ENCODE peak calls at places on chromosome 4, in nine cellular contexts. I is prostate gland, E is aorta, T is body of pancreas, Z is IMR-90, R is GM23338, Q is heart right ventricle, N is sigmoid colon, J is endodermal cell. A is an unnamed sample.

GRCh38 chr4:129064717-129065116 is 28.6 kb downstream of the SCLT1 start:
- DNase-seq in I (no peak), E (no peak), T (no peak), Z (peak; percentile 77), R (no peak), Q (no peak), N (no peak), J (no peak), A (no peak)

GRCh38 chr4:140568507-140569306 is at the start of gene UCP1:
- DNase-seq in I (no peak), E (peak; percentile 45), T (peak; percentile 29), Z (no peak), R (peak; percentile 85), Q (no peak), N (no peak), J (peak; percentile 85), A (peak; percentile 19)

GRCh38 chr4:3729188-3729884 is 36.8 kb upstream of the ADRA2C start:
- DNase-seq in I (no peak), E (peak; percentile 67), T (no peak), Z (peak; percentile 61), R (no peak), Q (no peak), N (no peak), J (no peak), A (no peak)

GRCh38 chr4:152328595-152328994 is 207.3 kb downstream of the FBXW7 start:
- DNase-seq in I (peak; percentile 9), E (no peak), T (no peak), Z (no peak), R (no peak), Q (no peak), N (no peak), J (no peak), A (no peak)

GRCh38 chr4:65917486-65917885 is 247.2 kb upstream of the EPHA5 start:
- DNase-seq in I (no peak), E (no peak), T (no peak), Z (no peak), R (no peak), Q (no peak), N (no peak), J (no peak), A (no peak)

GRCh38 chr4:72899214-72899613 is 170.3 kb downstream of the COX18 start:
- DNase-seq in I (no peak), E (no peak), T (no peak), Z (no peak), R (peak; percentile 58), Q (no peak), N (no peak), J (no peak), A (no peak)

GRCh38 chr4:158817562-158818370 is 48.9 kb downstream of the FNIP2 start:
- DNase-seq in I (no peak), E (no peak), T (no peak), Z (no peak), R (no peak), Q (no peak), N (no peak), J (no peak), A (no peak)

GRCh38 chr4:119581480-119581879 is 47.1 kb downstream of the PDE5A start:
- DNase-seq in I (no peak), E (no peak), T (no peak), Z (no peak), R (no peak), Q (no peak), N (no peak), J (no peak), A (no peak)

GRCh38 chr4:150256841-150257273 is 178.6 kb downstream of the DCLK2 start:
- DNase-seq in I (no peak), E (no peak), T (no peak), Z (no peak), R (peak; percentile 66), Q (no peak), N (no peak), J (peak; percentile 88), A (no peak)

GRCh38 chr4:88722276-88722780 is 24.7 kb upstream of the NAP1L5 start:
- DNase-seq in I (no peak), E (no peak), T (no peak), Z (no peak), R (no peak), Q (peak; percentile 40), N (no peak), J (peak; percentile 22), A (no peak)

GRCh38 chr4:14520171-14520570 is 482.1 kb upstream of the CPEB2 start:
- DNase-seq in I (no peak), E (no peak), T (no peak), Z (no peak), R (no peak), Q (no peak), N (no peak), J (no peak), A (no peak)

GRCh38 chr4:138252551-138252950 is 10.4 kb upstream of the SLC7A11 start:
- DNase-seq in I (no peak), E (no peak), T (no peak), Z (no peak), R (no peak), Q (no peak), N (no peak), J (no peak), A (no peak)

GRCh38 chr4:77065382-77065781 is 10.4 kb downstream of the CCNI start:
- DNase-seq in I (no peak), E (no peak), T (no peak), Z (peak; percentile 80), R (no peak), Q (no peak), N (no peak), J (no peak), A (no peak)

GRCh38 chr4:36343501-36343900 is 62.1 kb downstream of the DTHD1 start:
- DNase-seq in I (no peak), E (no peak), T (no peak), Z (no peak), R (no peak), Q (no peak), N (no peak), J (no peak), A (no peak)

GRCh38 chr4:140141196-140141845 is 12.7 kb downstream of the MAML3 start:
- DNase-seq in I (peak; percentile 69), E (no peak), T (no peak), Z (no peak), R (no peak), Q (no peak), N (no peak), J (no peak), A (no peak)

GRCh38 chr4:154620111-154620510 is 7.7 kb upstream of the FGG start:
- DNase-seq in I (no peak), E (no peak), T (no peak), Z (no peak), R (no peak), Q (no peak), N (no peak), J (no peak), A (no peak)

DNA sequence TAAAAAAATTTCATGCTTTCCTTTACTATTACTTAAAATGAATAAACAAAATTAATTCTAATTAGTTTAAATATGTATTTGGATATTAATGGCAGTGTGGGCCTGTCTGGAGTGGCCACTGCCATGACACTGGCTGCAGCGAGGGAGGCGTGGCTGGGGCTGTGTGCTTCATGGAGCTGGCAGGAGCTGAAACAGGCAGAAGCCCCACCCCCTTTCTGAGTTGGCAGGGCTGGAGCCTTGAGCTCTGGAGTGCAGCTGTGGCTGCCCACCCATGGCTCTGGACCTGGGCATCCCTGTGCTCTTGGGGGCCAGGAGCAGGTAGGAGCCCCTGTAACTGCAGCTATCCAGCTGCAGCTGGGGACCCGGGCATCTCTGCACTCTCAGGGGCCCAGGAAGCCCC is 8.2 kb upstream of the HSD17B11 start:
- DNase-seq in I (no peak), E (peak; percentile 50), T (peak; percentile 47), Z (no peak), R (no peak), Q (no peak), N (no peak), J (peak; percentile 57), A (no peak)
- H3K27ac ChIP-seq in I (no peak overlapping the region), E (no peak overlapping the region), T (no peak overlapping the region), Z (no peak overlapping the region), R (no peak overlapping the region), Q (no peak overlapping the region), N (no peak overlapping the region), J (no peak overlapping the region), A (no peak overlapping the region)

DNA sequence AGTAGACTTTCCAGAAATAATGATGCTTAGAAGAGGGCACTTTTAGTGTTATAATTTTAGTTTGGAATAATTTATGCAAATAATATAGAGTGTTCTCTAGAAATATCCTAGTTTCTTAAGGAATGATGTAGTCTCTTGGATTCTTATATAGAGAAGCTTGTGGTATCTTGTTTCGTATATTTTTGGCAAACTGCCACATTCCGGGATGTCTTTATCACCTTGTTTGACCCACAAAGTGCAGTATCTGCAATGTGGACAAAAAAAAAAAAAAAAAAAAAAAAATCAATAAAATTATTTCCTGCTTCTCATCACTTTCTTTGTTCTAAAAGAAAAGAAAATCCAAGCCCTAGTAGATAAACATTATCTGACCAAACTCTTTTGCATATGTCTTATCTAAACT is 1577.7 kb upstream of the TENM3 start:
- DNase-seq in I (no peak), E (no peak), T (no peak), Z (no peak), R (no peak), Q (no peak), N (no peak), J (no peak), A (no peak)
- H3K4me3 ChIP-seq in I (no peak overlapping the region), E (no peak overlapping the region), T (no peak overlapping the region), Z (no peak overlapping the region), R (no peak overlapping the region), Q (no peak overlapping the region), N (no peak overlapping the region), J (no peak overlapping the region), A (no peak overlapping the region)

DNA sequence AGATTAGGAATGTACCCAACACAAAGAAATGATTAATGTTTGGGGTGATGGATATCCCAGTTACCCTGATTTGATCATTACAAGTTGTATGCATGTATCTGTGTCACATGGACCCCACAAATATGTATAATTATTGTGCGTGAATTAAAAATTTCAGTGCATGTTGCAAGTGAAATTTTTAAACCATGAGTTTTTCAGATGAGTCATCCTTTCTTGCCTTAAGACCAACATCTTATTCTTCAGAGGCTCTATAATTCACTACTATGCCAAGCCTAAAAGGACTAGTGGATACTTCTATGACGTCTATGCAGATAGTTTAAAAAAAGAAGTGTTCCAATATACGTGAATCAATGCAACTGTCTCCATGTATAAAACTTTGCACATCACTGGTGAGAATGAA is 113.0 kb upstream of the SH3RF1 start:
- DNase-seq in I (no peak), E (no peak), T (no peak), Z (peak; percentile 97), R (no peak), Q (no peak), N (no peak), J (no peak), A (no peak)
- H3K27ac ChIP-seq in I (no peak overlapping the region), E (no peak overlapping the region), T (no peak overlapping the region), Z (peak overlapping the region; percentile 53), R (no peak overlapping the region), Q (no peak overlapping the region), N (no peak overlapping the region), J (no peak overlapping the region), A (no peak overlapping the region)

DNA sequence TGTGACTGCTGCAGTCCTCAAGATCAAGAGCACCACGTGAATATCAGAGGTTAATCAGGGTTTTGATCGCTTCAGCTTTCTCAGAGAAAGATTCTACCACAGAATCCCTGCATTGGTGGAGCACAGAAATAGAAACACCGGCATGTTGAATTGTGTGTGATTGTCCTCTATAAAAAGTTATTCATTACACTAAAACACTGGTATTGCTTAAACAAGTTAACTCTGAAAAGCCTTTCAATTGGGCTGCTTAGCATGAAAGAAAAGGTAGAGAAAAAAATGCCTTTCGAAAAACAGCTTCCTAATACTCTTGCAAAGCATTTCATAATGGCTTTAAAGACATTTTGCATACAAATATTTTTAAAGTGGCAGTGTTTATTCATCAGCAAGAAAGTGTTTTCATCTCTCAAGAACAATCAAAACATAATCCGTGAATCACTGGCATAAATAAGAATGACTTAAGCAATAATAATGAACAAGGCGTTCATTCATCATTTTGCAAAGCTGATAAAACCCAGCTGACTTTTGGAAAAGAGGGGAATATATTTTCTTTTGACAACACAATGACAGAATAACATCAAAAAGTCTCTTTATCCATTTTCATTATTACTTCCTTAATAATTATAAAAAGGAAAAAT is 61.1 kb downstream of the HELT start:
- DNase-seq in I (no peak), E (no peak), T (no peak), Z (no peak), R (no peak), Q (no peak), N (no peak), J (no peak), A (no peak)
- H3K4me3 ChIP-seq in I (no peak overlapping the region), E (no peak overlapping the region), T (no peak overlapping the region), Z (no peak overlapping the region), R (peak overlapping the region; percentile 9), Q (no peak overlapping the region), N (no peak overlapping the region), J (no peak overlapping the region), A (no peak overlapping the region)

A was measured in psoas muscle.